ENCODE peak calls at places on chromosomes 4 and X, in seven cellular contexts. O is HFFc6, F is endothelial cell, S is sigmoid colon, W is astrocyte of the spinal cord, C is IMR-90, G is foreskin keratinocyte. J is an unnamed sample.

GRCh38 chr4:140315032-140315826 is 58.2 kb upstream of the SCOC start:
- DNase-seq in S (no peak), W (no peak), F (no peak), C (peak), G (no peak), O (no peak), J (no peak)

GRCh38 chrX:132676561-132677186 is 187.8 kb upstream of the MBNL3 start:
- DNase-seq in W (no peak), G (no peak), S (no peak), O (no peak), C (no peak), F (peak), J (no peak)

GRCh38 chr4:62771656-62772557 is 1571.8 kb downstream of the ADGRL3 start:
- DNase-seq in G (no peak), F (no peak), S (no peak), O (no peak), W (no peak), C (no peak), J (no peak)

GRCh38 chr4:182929296-182929695 is 12.1 kb upstream of the DCTD start:
- DNase-seq in G (peak), W (peak), O (peak), C (peak), F (no peak), S (no peak), J (no peak)

GRCh38 chrX:129529685-129530281 is 6.5 kb upstream of the SMARCA1 start:
- DNase-seq in C (peak), G (peak), F (no peak), O (no peak), W (peak), S (no peak), J (no peak)

GRCh38 chr4:123300625-123301024 is 96.0 kb upstream of the SPRY1 start:
- DNase-seq in S (no peak), C (no peak), G (no peak), F (no peak), O (no peak), W (no peak), J (no peak)

GRCh38 chrX:134604701-134605271 is 53.5 kb downstream of the PLAC1 start:
- DNase-seq in C (peak), W (no peak), S (no peak), F (no peak), G (no peak), O (no peak), J (no peak)

GRCh38 chrX:8194216-8194615 is 23.1 kb upstream of the VCX2 start:
- DNase-seq in C (no peak), W (no peak), O (no peak), S (no peak), G (no peak), F (no peak), J (no peak)

GRCh38 chr4:23021040-23021439 is 328.3 kb downstream of the GBA3 start:
- DNase-seq in C (no peak), W (no peak), G (no peak), F (no peak), S (no peak), O (no peak), J (no peak)

GRCh38 chrX:104288961-104289360 is 34.2 kb upstream of the ESX1 start:
- DNase-seq in C (no peak), O (peak), S (no peak), W (no peak), G (no peak), F (no peak), J (no peak)

GRCh38 chrX:113001836-113002235 is 161.2 kb upstream of the AMOT start:
- DNase-seq in W (no peak), G (no peak), C (no peak), O (no peak), S (no peak), F (no peak), J (no peak)

GRCh38 chrX:340121-340520 is 21.5 kb upstream of the GTPBP6 start:
- DNase-seq in W (no peak), C (no peak), G (no peak), O (no peak), S (peak), F (no peak), J (no peak)
- TF ChIP-seq CTCF in W (no peak), C (no peak), G (no peak), O (no peak), S (no peak), F (no peak), J (no peak)

GRCh38 chr4:1408418-1408817 is 2.2 kb upstream of the NKX1-1 start:
- DNase-seq in O (no peak), W (no peak), S (peak), C (no peak), G (no peak), F (peak), J (peak)
- TF ChIP-seq CTCF in O (no peak), W (no peak), S (no peak), C (no peak), G (peak), F (no peak), J (no peak)

GRCh38 chrX:97633798-97634197 is 750.1 kb downstream of the RPA4 start:
- DNase-seq in G (no peak), F (no peak), W (no peak), S (no peak), O (no peak), C (no peak), J (no peak)

GRCh38 chrX:97637289-97637688 is 753.6 kb downstream of the RPA4 start:
- DNase-seq in G (no peak), F (no peak), W (no peak), S (no peak), O (no peak), C (no peak), J (no peak)

GRCh38 chrX:97638621-97639020 is 754.9 kb downstream of the RPA4 start:
- DNase-seq in G (no peak), W (no peak), C (no peak), F (no peak), S (no peak), O (no peak), J (no peak)

DNA sequence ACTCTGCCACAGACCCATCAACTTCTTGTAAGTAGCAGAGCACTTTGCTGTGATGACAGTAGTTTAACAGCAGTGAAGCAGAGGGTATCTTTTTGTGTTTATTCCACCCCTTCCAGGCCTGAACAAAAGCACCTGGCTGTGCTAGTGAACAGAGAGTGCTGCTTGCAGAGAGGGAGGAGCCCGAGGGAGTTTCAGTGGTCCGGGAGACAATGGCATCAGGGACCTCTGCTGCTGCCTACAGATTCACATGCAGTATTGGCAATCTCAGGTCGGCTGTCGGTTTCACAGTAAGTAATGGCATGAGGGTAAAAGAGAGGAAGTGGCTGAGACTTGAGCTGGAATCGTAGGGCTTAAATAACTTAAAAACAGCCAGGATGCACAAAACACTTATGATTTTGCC is 755.8 kb downstream of the RPA4 start:
- DNase-seq in O (no peak), W (no peak), C (no peak), S (no peak), F (no peak), G (no peak), J (no peak)
- TF ChIP-seq CTCF in O (no peak), W (no peak), C (no peak), S (no peak), F (no peak), G (no peak), J (no peak)

DNA sequence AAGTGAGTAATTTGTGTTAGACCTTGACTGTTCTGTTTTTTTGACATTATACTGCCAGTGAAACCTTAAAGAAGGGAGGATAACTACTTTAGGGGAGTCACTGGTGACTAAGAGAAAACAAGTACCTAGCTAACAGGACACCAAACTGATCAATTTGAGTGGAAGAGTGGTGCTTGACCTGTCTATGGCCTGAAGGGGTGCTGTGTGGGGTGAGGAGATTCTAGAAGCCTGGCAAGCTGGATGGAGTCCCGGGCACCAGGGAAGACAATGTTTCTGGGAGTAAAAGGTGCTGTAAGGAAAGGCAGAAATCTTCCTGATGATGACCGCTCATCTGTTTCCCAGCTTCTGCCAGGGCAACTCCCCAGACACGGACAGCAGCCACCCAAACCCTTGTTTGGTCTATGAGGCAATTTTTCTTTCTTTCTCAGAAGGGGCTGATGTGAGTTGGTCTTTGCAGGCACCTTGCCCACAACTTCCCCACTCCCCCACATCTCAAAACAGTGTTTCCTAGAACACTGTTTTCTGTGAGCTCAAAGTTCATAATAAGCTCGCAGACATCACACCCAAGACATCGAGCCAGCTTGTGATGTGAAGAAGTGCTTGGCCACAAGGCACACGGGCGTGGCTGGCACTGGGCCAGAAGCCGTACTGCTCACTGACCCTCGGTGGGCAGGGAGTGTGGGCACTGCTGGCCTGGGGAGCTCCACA is 4.6 kb downstream of the TXK start:
- DNase-seq in S (no peak), W (no peak), C (no peak), F (no peak), G (no peak), O (no peak), J (no peak)
- TF ChIP-seq CTCF in S (no peak), W (no peak), C (no peak), F (no peak), G (peak), O (peak), J (no peak)

GRCh38 chrX:150449313-150449712 is 86.2 kb downstream of the MAMLD1 start:
- DNase-seq in S (no peak), G (no peak), O (no peak), C (no peak), F (no peak), W (no peak), J (no peak)
- TF ChIP-seq CTCF in S (no peak), G (peak), O (peak), C (no peak), F (no peak), W (no peak), J (no peak)

GRCh38 chrX:72080800-72081199 is 50.9 kb downstream of the RTL5 start:
- DNase-seq in C (no peak), S (no peak), W (no peak), F (no peak), G (no peak), O (no peak), J (no peak)
- TF ChIP-seq CTCF in C (no peak), S (no peak), W (no peak), F (no peak), G (no peak), O (no peak), J (no peak)

DNA sequence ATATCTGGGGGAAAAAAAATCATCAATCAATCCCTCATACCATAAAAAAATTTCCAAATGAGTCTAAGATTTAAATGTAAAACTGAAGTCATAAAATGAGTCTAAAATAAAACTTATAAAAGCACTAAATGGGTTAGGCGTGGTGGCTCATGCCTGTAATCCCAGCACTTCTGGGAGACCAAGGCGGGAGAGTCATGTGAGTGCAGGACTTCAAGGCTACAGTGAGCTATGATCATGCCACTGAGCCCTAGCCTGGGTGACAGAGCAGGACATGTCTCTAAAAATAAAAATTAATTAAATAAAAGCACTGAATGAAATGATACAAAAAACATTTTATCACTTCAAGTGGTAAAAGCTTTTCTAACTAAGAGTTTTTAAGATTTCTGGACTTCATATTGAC is 83.3 kb downstream of the LRBA start:
- DNase-seq in C (no peak), O (no peak), G (no peak), F (no peak), W (no peak), S (no peak), J (no peak)
- TF ChIP-seq CTCF in C (no peak), O (no peak), G (no peak), F (no peak), W (no peak), S (no peak), J (no peak)

DNA sequence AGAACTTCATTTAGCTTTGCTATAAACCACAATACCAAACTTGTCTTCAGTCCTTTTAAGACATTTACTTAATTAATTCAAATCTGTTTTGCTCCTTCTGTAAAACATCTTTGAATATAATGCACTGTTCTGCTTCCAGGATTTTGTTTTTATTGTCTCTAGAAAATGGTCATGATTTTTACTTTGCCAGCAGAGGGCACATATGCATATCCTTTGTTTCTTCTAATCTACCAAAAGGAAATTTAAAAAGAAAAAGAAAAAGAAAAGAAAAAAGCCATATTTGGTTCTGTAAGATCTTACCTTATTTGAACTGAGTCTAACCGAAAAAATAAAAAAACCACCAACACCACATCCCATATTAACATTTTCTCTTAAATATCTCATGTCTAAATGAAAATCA is 101.9 kb upstream of the CCSER1 start:
- DNase-seq in F (no peak), S (no peak), O (no peak), C (peak), G (no peak), W (peak), J (no peak)
- TF ChIP-seq CTCF in F (peak), S (no peak), O (peak), C (peak), G (peak), W (peak), J (no peak)

DNA sequence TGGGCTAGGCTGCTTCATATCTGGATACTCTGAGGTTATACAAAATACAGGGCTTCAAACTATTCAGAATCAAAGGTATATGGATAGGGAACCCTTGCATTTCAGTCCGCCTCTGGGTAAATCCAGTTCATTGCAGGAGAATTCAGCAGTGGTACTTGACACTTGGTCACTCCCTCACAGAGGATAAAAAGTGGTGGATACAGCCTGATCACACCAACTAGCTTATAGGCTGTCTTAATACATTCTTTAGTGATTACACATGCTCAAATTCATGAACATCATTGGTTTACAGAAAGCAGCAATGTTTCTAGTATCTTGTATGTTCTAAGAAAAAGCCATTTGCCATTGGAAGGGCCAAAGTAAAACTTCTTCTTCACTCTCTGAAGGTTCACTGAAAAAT is 104.8 kb upstream of the PDE5A start:
- DNase-seq in O (peak), W (peak), C (peak), F (no peak), G (no peak), S (no peak), J (no peak)
- TF ChIP-seq CTCF in O (no peak), W (no peak), C (no peak), F (no peak), G (no peak), S (no peak), J (no peak)